ENCODE peak calls at places on chromosomes 2 and 18, in four cellular contexts. One of them, this sample, is unnamed.

GRCh38 chr2:150513647-150514046 is 26.2 kb upstream of the RND3 start:
- DNase-seq in fibroblast of lung: peak
- DNase-seq in heart left ventricle: no peak
- DNase-seq in AG04450: peak
- DNase-seq in this sample: peak

GRCh38 chr2:96512341-96512740 is 7.2 kb upstream of the NEURL3 start:
- DNase-seq in AG04450: no peak
- DNase-seq in fibroblast of lung: no peak
- DNase-seq in heart left ventricle: no peak
- DNase-seq in this sample: no peak

GRCh38 chr2:69054431-69054830 is 41.5 kb downstream of the ANTXR1 start:
- DNase-seq in heart left ventricle: no peak
- DNase-seq in fibroblast of lung: peak
- DNase-seq in AG04450: no peak
- DNase-seq in this sample: peak

GRCh38 chr18:8365006-8365405 is 244.2 kb upstream of the RAB12 start:
- DNase-seq in AG04450: no peak
- DNase-seq in fibroblast of lung: no peak
- DNase-seq in heart left ventricle: no peak
- DNase-seq in this sample: no peak

GRCh38 chr2:226031078-226031937 is 631.8 kb downstream of the NYAP2 start:
- DNase-seq in heart left ventricle: peak
- DNase-seq in fibroblast of lung: peak
- DNase-seq in AG04450: peak
- DNase-seq in this sample: peak

GRCh38 chr2:84052043-84052442 is 407.0 kb downstream of the SUCLG1 start:
- DNase-seq in AG04450: no peak
- DNase-seq in fibroblast of lung: no peak
- DNase-seq in heart left ventricle: no peak
- DNase-seq in this sample: no peak

GRCh38 chr18:46402396-46402795 is 254.6 kb downstream of the LOXHD1 start:
- DNase-seq in AG04450: no peak
- DNase-seq in heart left ventricle: no peak
- DNase-seq in fibroblast of lung: no peak
- DNase-seq in this sample: peak

GRCh38 chr2:45938649-45939511 is 287.4 kb downstream of the PRKCE start:
- DNase-seq in heart left ventricle: peak
- DNase-seq in fibroblast of lung: peak
- DNase-seq in AG04450: peak
- DNase-seq in this sample: peak

GRCh38 chr18:49250819-49251388 is 209.5 kb downstream of the DYM start:
- DNase-seq in heart left ventricle: no peak
- DNase-seq in AG04450: no peak
- DNase-seq in fibroblast of lung: peak
- DNase-seq in this sample: peak

GRCh38 chr18:37838086-37838485 is 272.5 kb upstream of the CELF4 start:
- DNase-seq in fibroblast of lung: no peak
- DNase-seq in AG04450: no peak
- DNase-seq in heart left ventricle: no peak
- DNase-seq in this sample: no peak

GRCh38 chr2:54609647-54610046 is 113.8 kb upstream of the EML6 start:
- DNase-seq in AG04450: no peak
- DNase-seq in fibroblast of lung: no peak
- DNase-seq in heart left ventricle: no peak
- DNase-seq in this sample: no peak

GRCh38 chr2:161994766-161995165 is 79.2 kb downstream of the DPP4 start:
- DNase-seq in AG04450: no peak
- DNase-seq in heart left ventricle: no peak
- DNase-seq in fibroblast of lung: no peak
- DNase-seq in this sample: no peak
- H3K4me3 ChIP-seq in AG04450: no peak
- H3K4me3 ChIP-seq in heart left ventricle: no peak
- H3K4me3 ChIP-seq in fibroblast of lung: no peak
- H3K4me3 ChIP-seq in this sample: no peak

GRCh38 chr18:61861372-61861771 is 31.4 kb downstream of the RNF152 start:
- DNase-seq in AG04450: no peak
- DNase-seq in fibroblast of lung: no peak
- DNase-seq in heart left ventricle: no peak
- DNase-seq in this sample: no peak

GRCh38 chr18:61855127-61855991 is 37.4 kb downstream of the RNF152 start:
- DNase-seq in fibroblast of lung: no peak
- DNase-seq in AG04450: no peak
- DNase-seq in heart left ventricle: no peak
- DNase-seq in this sample: no peak

GRCh38 chr18:61860302-61860701 is 32.5 kb downstream of the RNF152 start:
- DNase-seq in fibroblast of lung: no peak
- DNase-seq in AG04450: no peak
- DNase-seq in heart left ventricle: no peak
- DNase-seq in this sample: peak

GRCh38 chr18:61855992-61856378 is 36.8 kb downstream of the RNF152 start:
- DNase-seq in heart left ventricle: no peak
- DNase-seq in fibroblast of lung: no peak
- DNase-seq in AG04450: no peak
- DNase-seq in this sample: no peak

GRCh38 chr18:61859118-61859517 is 33.7 kb downstream of the RNF152 start:
- DNase-seq in fibroblast of lung: no peak
- DNase-seq in heart left ventricle: no peak
- DNase-seq in AG04450: no peak
- DNase-seq in this sample: no peak
- TF ChIP-seq CTCF in fibroblast of lung: no peak
- TF ChIP-seq CTCF in heart left ventricle: no peak
- TF ChIP-seq CTCF in AG04450: no peak
- TF ChIP-seq CTCF in this sample: no peak

GRCh38 chr2:162241571-162241970 is 1.7 kb downstream of the FAP start:
- DNase-seq in AG04450: no peak
- DNase-seq in fibroblast of lung: no peak
- DNase-seq in heart left ventricle: no peak
- DNase-seq in this sample: peak

GRCh38 chr2:162243305-162243693 is at the start of gene FAP:
- DNase-seq in AG04450: peak
- DNase-seq in heart left ventricle: peak
- DNase-seq in fibroblast of lung: peak
- DNase-seq in this sample: peak

GRCh38 chr2:162245051-162245450 is 1.8 kb upstream of the FAP start:
- DNase-seq in fibroblast of lung: no peak
- DNase-seq in AG04450: no peak
- DNase-seq in heart left ventricle: no peak
- DNase-seq in this sample: peak

GRCh38 chr2:162244559-162245031 is 1.4 kb upstream of the FAP start:
- DNase-seq in heart left ventricle: peak
- DNase-seq in AG04450: no peak
- DNase-seq in fibroblast of lung: peak
- DNase-seq in this sample: peak

GRCh38 chr2:162242586-162243304 is 500 bp downstream of the FAP start:
- DNase-seq in AG04450: peak
- DNase-seq in fibroblast of lung: peak
- DNase-seq in heart left ventricle: no peak
- DNase-seq in this sample: peak
- H3K4me3 ChIP-seq in AG04450: peak
- H3K4me3 ChIP-seq in fibroblast of lung: peak
- H3K4me3 ChIP-seq in heart left ventricle: peak
- H3K4me3 ChIP-seq in this sample: peak

GRCh38 chr2:6354546-6354945 is 511.2 kb downstream of the CMPK2 start:
- DNase-seq in AG04450: no peak
- DNase-seq in heart left ventricle: no peak
- DNase-seq in fibroblast of lung: no peak
- DNase-seq in this sample: no peak

GRCh38 chr2:6353669-6354068 is 512.0 kb downstream of the CMPK2 start:
- DNase-seq in heart left ventricle: no peak
- DNase-seq in AG04450: no peak
- DNase-seq in fibroblast of lung: no peak
- DNase-seq in this sample: no peak

GRCh38 chr2:6356127-6356761 is 509.5 kb downstream of the CMPK2 start:
- DNase-seq in heart left ventricle: no peak
- DNase-seq in AG04450: no peak
- DNase-seq in fibroblast of lung: no peak
- DNase-seq in this sample: no peak

GRCh38 chr2:6352247-6352646 is 513.5 kb downstream of the CMPK2 start:
- DNase-seq in AG04450: no peak
- DNase-seq in heart left ventricle: no peak
- DNase-seq in fibroblast of lung: no peak
- DNase-seq in this sample: no peak

DNA sequence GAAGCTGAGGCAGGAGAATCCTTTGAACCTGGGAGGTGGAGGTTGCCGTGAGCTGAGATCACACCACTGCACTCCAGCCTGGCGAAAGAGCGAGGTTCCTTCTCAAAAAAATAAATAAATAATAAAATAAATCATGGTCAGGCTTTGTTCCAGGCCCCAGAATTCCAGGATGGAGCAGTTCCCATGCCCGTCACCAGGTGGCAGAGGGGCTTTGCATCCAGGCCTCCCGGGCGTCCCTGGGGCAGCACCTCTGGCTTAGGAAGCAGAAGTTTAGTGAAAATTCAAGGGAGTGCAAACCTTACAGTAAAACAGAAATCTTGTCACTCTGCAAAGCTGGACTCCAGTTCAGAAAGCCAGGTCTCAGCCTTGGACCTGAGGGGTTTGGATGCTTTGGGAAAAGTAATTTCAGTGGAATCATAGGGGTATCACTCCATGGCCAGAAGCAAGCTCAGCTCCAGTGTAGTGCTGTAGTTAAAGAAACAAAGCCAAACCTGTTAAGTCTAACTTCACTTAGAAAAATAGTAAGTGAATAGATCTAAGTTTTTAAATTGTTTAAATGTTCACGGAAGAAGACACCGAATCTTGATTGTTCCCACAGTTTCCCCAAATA is 512.7 kb downstream of the CMPK2 start:
- DNase-seq in heart left ventricle: peak
- DNase-seq in AG04450: peak
- DNase-seq in fibroblast of lung: peak
- DNase-seq in this sample: peak
- TF ChIP-seq CTCF in heart left ventricle: peak
- TF ChIP-seq CTCF in AG04450: peak
- TF ChIP-seq CTCF in fibroblast of lung: peak
- TF ChIP-seq CTCF in this sample: peak

GRCh38 chr2:8544168-8544785 is 137.6 kb upstream of the ID2 start:
- DNase-seq in AG04450: no peak
- DNase-seq in heart left ventricle: no peak
- DNase-seq in fibroblast of lung: no peak
- DNase-seq in this sample: no peak
- H3K4me3 ChIP-seq in AG04450: no peak
- H3K4me3 ChIP-seq in heart left ventricle: peak
- H3K4me3 ChIP-seq in fibroblast of lung: no peak
- H3K4me3 ChIP-seq in this sample: no peak

GRCh38 chr2:203873921-203874631 is 6.5 kb downstream of the CTLA4 start:
- DNase-seq in heart left ventricle: no peak
- DNase-seq in AG04450: no peak
- DNase-seq in fibroblast of lung: no peak
- DNase-seq in this sample: no peak

GRCh38 chr2:203880557-203881125 is 13.1 kb downstream of the CTLA4 start:
- DNase-seq in fibroblast of lung: no peak
- DNase-seq in AG04450: no peak
- DNase-seq in heart left ventricle: no peak
- DNase-seq in this sample: no peak

GRCh38 chr2:203875471-203875870 is 7.9 kb downstream of the CTLA4 start:
- DNase-seq in heart left ventricle: no peak
- DNase-seq in AG04450: no peak
- DNase-seq in fibroblast of lung: no peak
- DNase-seq in this sample: no peak

GRCh38 chr2:203876328-203876727 is 8.8 kb downstream of the CTLA4 start:
- DNase-seq in AG04450: no peak
- DNase-seq in fibroblast of lung: no peak
- DNase-seq in heart left ventricle: no peak
- DNase-seq in this sample: no peak

DNA sequence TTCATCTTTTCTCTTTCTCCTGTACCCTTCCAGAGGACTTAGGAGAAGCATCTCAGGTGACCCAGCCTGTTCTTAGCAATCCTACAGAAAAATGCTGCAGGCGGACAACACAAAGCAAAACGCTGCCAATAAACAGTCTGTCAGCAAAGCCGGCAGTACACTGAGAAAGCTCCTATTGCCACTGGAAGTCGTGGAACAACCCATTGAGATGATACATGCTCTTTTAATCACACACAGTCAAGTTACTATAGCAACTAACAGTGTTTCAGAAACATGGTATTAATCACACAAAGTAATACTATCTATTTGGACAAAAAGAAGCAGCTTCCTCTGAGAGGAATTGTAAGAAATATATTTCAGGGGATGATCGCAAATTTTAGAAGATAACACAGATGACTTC is 10.5 kb downstream of the CTLA4 start:
- DNase-seq in heart left ventricle: no peak
- DNase-seq in AG04450: no peak
- DNase-seq in fibroblast of lung: no peak
- DNase-seq in this sample: no peak
- TF ChIP-seq CTCF in heart left ventricle: no peak
- TF ChIP-seq CTCF in AG04450: no peak
- TF ChIP-seq CTCF in fibroblast of lung: no peak
- TF ChIP-seq CTCF in this sample: no peak

GRCh38 chr2:201852462-201852861 is 46.1 kb downstream of the CDK15 start:
- DNase-seq in heart left ventricle: no peak
- DNase-seq in AG04450: no peak
- DNase-seq in fibroblast of lung: no peak
- DNase-seq in this sample: no peak

GRCh38 chr2:201854841-201855240 is 48.5 kb downstream of the CDK15 start:
- DNase-seq in heart left ventricle: no peak
- DNase-seq in AG04450: peak
- DNase-seq in fibroblast of lung: no peak
- DNase-seq in this sample: peak

GRCh38 chr2:201852878-201853415 is 46.6 kb downstream of the CDK15 start:
- DNase-seq in fibroblast of lung: peak
- DNase-seq in heart left ventricle: no peak
- DNase-seq in AG04450: no peak
- DNase-seq in this sample: no peak

GRCh38 chr2:201855356-201855755 is 49.0 kb downstream of the CDK15 start:
- DNase-seq in AG04450: no peak
- DNase-seq in heart left ventricle: no peak
- DNase-seq in fibroblast of lung: no peak
- DNase-seq in this sample: no peak

DNA sequence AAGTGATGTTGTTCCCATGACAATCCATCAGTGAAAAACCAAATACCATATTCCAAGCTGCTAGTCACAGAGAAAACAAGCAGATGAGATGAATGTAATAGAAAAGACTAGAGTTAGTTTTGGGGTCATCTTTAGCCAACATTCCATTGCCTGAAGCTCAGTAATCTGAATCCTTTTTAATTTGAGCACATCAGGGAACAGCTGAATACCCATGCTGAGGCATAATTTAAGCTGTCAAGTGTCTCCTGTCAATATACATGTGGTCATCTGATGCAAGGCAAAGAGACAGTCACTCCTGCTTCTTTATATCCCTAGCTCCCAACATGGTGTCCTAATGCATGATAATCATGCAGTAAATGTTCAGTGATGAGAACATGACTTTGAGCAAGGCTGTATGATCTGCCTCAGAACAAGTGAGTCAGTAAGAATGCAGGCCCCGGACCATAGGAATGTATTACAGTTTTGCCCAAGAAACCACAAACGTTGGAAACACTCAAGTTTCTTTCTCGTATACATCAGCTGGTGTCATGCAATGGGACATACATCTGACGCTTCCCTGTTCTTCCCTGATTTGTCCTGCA is 48.0 kb downstream of the CDK15 start:
- DNase-seq in heart left ventricle: no peak
- DNase-seq in fibroblast of lung: peak
- DNase-seq in AG04450: peak
- DNase-seq in this sample: peak
- H3K4me3 ChIP-seq in heart left ventricle: no peak
- H3K4me3 ChIP-seq in fibroblast of lung: no peak
- H3K4me3 ChIP-seq in AG04450: peak
- H3K4me3 ChIP-seq in this sample: no peak